ENCODE peak calls at places on chromosomes 5 and 9, in four cellular contexts. K, Q, M and E are unnamed samples.

GRCh38 chr5:77486344-77486962 is 5.7 kb downstream of the WDR41 start:
- DNase-seq in K (no peak), Q (no peak), M (no peak), E (no peak)

GRCh38 chr9:38068616-38068865 is 486 bp downstream of the SHB start:
- DNase-seq in K (peak), Q (peak), M (no peak), E (no peak)

GRCh38 chr9:70101265-70101664 is 57.6 kb downstream of the MAMDC2 start:
- DNase-seq in K (peak), Q (no peak), M (peak), E (no peak)

GRCh38 chr9:130537346-130538050 is 41.9 kb upstream of the FUBP3 start:
- DNase-seq in K (peak), Q (no peak), M (no peak), E (no peak)

GRCh38 chr9:82223442-82223841 is 234.9 kb downstream of the SPATA31D1 start:
- DNase-seq in K (peak), Q (no peak), M (peak), E (no peak)

GRCh38 chr5:56496581-56497063 is 263.5 kb upstream of the ANKRD55 start:
- DNase-seq in K (no peak), Q (no peak), M (no peak), E (no peak)

GRCh38 chr9:545480-545879 is 296.0 kb upstream of the DMRT1 start:
- DNase-seq in K (peak), Q (no peak), M (no peak), E (no peak)

GRCh38 chr5:149940077-149940574 is 4.5 kb downstream of the PDE6A start:
- DNase-seq in K (no peak), Q (peak), M (no peak), E (no peak)

GRCh38 chr5:181051841-181052525 is 11.9 kb downstream of the BTNL9 start:
- DNase-seq in K (no peak), Q (no peak), M (no peak), E (no peak)

GRCh38 chr9:124284940-124285441 is 27.2 kb downstream of the NEK6 start:
- DNase-seq in K (peak), Q (no peak), M (no peak), E (no peak)

GRCh38 chr9:95670122-95670521 is 153.4 kb upstream of the PTCH1 start:
- DNase-seq in K (no peak), Q (no peak), M (no peak), E (no peak)

GRCh38 chr9:82764270-82764669 is 298.7 kb downstream of the RASEF start:
- DNase-seq in K (no peak), Q (no peak), M (no peak), E (no peak)

GRCh38 chr9:33924978-33925797 is 108.2 kb downstream of the UBE2R2 start:
- DNase-seq in K (peak), Q (peak), M (peak), E (no peak)

GRCh38 chr5:108216890-108217289 is 165.0 kb downstream of the FBXL17 start:
- DNase-seq in K (peak), Q (no peak), M (peak), E (no peak)

GRCh38 chr9:110479481-110479880 is 100.1 kb downstream of the SVEP1 start:
- DNase-seq in K (no peak), Q (no peak), M (no peak), E (no peak)

GRCh38 chr9:93035821-93036351 is 22.6 kb upstream of the SUSD3 start:
- DNase-seq in K (no peak), Q (no peak), M (no peak), E (no peak)

GRCh38 chr5:14781106-14781505 is 90.5 kb downstream of the ANKH start:
- DNase-seq in K (peak), Q (no peak), M (no peak), E (no peak)

GRCh38 chr9:127637322-127637847 is 25.3 kb downstream of the STXBP1 start:
- DNase-seq in K (peak), Q (peak), M (peak), E (peak)

GRCh38 chr9:129479217-129480011 is 141.5 kb downstream of the C9orf50 start:
- DNase-seq in K (no peak), Q (no peak), M (no peak), E (no peak)

GRCh38 chr9:75889977-75890540 is 414 bp upstream of the PCSK5 start:
- DNase-seq in K (peak), Q (peak), M (peak), E (no peak)

GRCh38 chr5:6899215-6899614 is 186.0 kb downstream of the TENT4A start:
- DNase-seq in K (no peak), Q (no peak), M (no peak), E (no peak)

GRCh38 chr9:113129466-113129865 is 21.3 kb upstream of the SLC31A2 start:
- DNase-seq in K (no peak), Q (no peak), M (no peak), E (no peak)

GRCh38 chr9:35729700-35730485 is 2.1 kb downstream of the TLN1 start:
- DNase-seq in K (peak), Q (peak), M (peak), E (peak)

GRCh38 chr9:71483457-71483856 is 284.9 kb downstream of the CEMIP2 start:
- DNase-seq in K (no peak), Q (no peak), M (no peak), E (no peak)

GRCh38 chr9:130701059-130702022 is 7.8 kb downstream of the EXOSC2 start:
- DNase-seq in K (peak), Q (peak), M (peak), E (peak)

GRCh38 chr9:114098660-114099522 is at the start of gene KIF12:
- DNase-seq in K (no peak), Q (peak), M (no peak), E (no peak)

GRCh38 chr9:88920645-88921044 is 70.6 kb upstream of the S1PR3 start:
- DNase-seq in K (no peak), Q (no peak), M (no peak), E (no peak)

GRCh38 chr9:136016221-136016881 is 55.2 kb upstream of the UBAC1 start:
- DNase-seq in K (no peak), Q (no peak), M (no peak), E (no peak)

GRCh38 chr5:123670981-123671557 is 159.1 kb downstream of the CSNK1G3 start:
- DNase-seq in K (peak), Q (peak), M (peak), E (no peak)

GRCh38 chr9:89686134-89686533 is 81.3 kb downstream of the GADD45G start:
- DNase-seq in K (no peak), Q (no peak), M (no peak), E (no peak)

GRCh38 chr9:94869415-94869838 is 142.9 kb downstream of the AOPEP start:
- DNase-seq in K (peak), Q (no peak), M (peak), E (no peak)

GRCh38 chr9:5113994-5114748 is 71.3 kb downstream of the INSL6 start:
- DNase-seq in K (no peak), Q (no peak), M (no peak), E (no peak)

GRCh38 chr9:69036799-69037198 is 1.2 kb downstream of the FXN start:
- DNase-seq in K (no peak), Q (no peak), M (no peak), E (no peak)

GRCh38 chr5:59132131-59132530 is 549.3 kb downstream of the RAB3C start:
- DNase-seq in K (no peak), Q (no peak), M (no peak), E (no peak)

GRCh38 chr9:115374724-115375268 is 256.8 kb upstream of the TNC start:
- DNase-seq in K (no peak), Q (no peak), M (no peak), E (no peak)

GRCh38 chr5:177303925-177304391 is 359 bp downstream of the PRELID1 start:
- DNase-seq in K (peak), Q (no peak), M (no peak), E (no peak)

GRCh38 chr9:135085830-135086546 is 1.5 kb upstream of the OLFM1 start:
- DNase-seq in K (peak), Q (peak), M (peak), E (peak)

GRCh38 chr9:87684627-87685204 is 41.2 kb upstream of the CTSL start:
- DNase-seq in K (peak), Q (peak), M (no peak), E (no peak)

GRCh38 chr5:138943615-138944173 is 68.6 kb upstream of the LRRTM2 start:
- DNase-seq in K (no peak), Q (no peak), M (no peak), E (no peak)

GRCh38 chr9:78982849-78983248 is 588.9 kb upstream of the TLE4 start:
- DNase-seq in K (peak), Q (no peak), M (peak), E (no peak)

GRCh38 chr9:27487927-27488326 is 36.2 kb upstream of the IFNK start:
- DNase-seq in K (no peak), Q (no peak), M (no peak), E (no peak)
- TF ChIP-seq CTCF in K (no peak), Q (no peak), M (no peak), E (no peak)

GRCh38 chr5:19605846-19606407 is 382.1 kb downstream of the CDH18 start:
- DNase-seq in K (no peak), Q (no peak), M (no peak), E (no peak)

GRCh38 chr5:19608434-19608833 is 379.6 kb downstream of the CDH18 start:
- DNase-seq in K (peak), Q (peak), M (no peak), E (no peak)
- TF ChIP-seq CTCF in K (peak), Q (peak), M (no peak), E (no peak)

GRCh38 chr9:18499987-18500386 is 26.0 kb downstream of the ADAMTSL1 start:
- DNase-seq in K (peak), Q (no peak), M (no peak), E (no peak)
- TF ChIP-seq CTCF in K (no peak), Q (no peak), M (no peak), E (no peak)

GRCh38 chr5:135025730-135026644 is 8.0 kb downstream of the PITX1 start:
- DNase-seq in K (no peak), Q (no peak), M (no peak), E (no peak)

GRCh38 chr5:135027699-135028615 is 6.1 kb downstream of the PITX1 start:
- DNase-seq in K (no peak), Q (no peak), M (no peak), E (no peak)

GRCh38 chr5:135027318-135027698 is 6.7 kb downstream of the PITX1 start:
- DNase-seq in K (no peak), Q (no peak), M (no peak), E (no peak)

GRCh38 chr5:135026645-135027317 is 7.2 kb downstream of the PITX1 start:
- DNase-seq in K (no peak), Q (no peak), M (no peak), E (no peak)

GRCh38 chr5:135024956-135025729 is 8.9 kb downstream of the PITX1 start:
- DNase-seq in K (no peak), Q (no peak), M (no peak), E (no peak)
- TF ChIP-seq CTCF in K (no peak), Q (no peak), M (no peak), E (no peak)

DNA sequence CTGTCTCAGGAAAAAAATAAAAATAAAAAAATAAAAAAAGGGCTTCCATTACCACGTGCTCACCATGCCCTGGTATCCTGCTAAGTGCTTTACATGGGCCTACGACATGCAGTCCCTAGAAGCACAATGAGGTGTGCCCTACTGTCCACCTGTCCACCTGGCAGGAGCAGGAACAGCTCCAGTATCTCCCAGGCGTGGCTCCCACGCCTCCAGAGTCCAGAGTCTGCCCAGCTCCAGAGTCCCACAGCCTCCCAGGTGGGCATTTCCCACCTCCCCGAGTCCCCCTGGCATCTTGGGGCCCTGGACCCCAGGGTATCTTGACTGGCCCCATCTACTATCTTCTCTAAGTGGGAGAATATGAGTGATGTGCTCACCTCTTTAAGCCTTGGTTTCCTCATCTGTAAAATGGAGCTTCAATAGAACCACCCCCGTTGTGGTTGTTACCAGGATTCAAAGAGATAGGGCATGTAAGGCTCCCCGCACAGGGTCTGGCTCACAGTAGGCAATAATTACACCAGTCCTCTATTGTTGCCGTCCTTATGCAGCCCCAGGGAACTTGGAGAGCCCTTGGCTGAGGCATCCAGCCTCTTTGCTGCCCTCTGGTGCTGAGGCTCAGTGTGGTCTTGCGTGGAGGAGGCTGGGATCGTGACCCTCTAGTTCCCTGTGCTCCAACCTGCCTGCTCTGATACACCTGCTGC is 8.9 kb downstream of the CXCL14 start:
- DNase-seq in K (peak), Q (peak), M (peak), E (no peak)
- TF ChIP-seq CTCF in K (peak), Q (peak), M (peak), E (peak)

GRCh38 chr5:172283862-172284274 is 304 bp upstream of the UBTD2 start:
- DNase-seq in K (peak), Q (peak), M (peak), E (no peak)
- TF ChIP-seq CTCF in K (no peak), Q (no peak), M (no peak), E (no peak)

DNA sequence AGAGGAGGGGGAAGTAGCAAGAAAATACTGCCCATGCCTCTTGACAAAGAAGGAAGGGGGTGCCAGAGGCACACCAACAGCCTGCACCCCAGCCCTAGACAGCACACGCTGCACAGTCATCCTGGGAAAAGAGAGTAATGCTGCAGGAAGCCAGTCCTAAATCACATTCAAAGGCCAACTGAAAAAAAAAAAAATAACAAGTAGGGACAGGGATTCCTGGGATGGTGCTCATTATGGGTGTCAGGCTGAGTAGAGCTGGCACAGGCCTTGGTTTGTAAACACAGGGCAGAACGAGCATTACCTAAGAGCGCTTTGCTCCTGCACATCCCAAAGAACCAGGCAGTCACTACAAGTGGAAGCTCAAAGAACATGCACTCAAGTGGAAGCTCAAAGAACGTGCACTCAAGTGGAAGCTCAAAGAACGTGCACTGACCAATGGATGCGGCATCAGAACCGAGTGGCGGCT is 7.8 kb downstream of the RAPGEF1 start:
- DNase-seq in K (peak), Q (no peak), M (peak), E (peak)
- TF ChIP-seq CTCF in K (no peak), Q (no peak), M (no peak), E (no peak)

GRCh38 chr9:91758491-91758981 is 191.5 kb downstream of the ROR2 start:
- DNase-seq in K (peak), Q (peak), M (peak), E (no peak)
- TF ChIP-seq CTCF in K (peak), Q (peak), M (peak), E (peak)

DNA sequence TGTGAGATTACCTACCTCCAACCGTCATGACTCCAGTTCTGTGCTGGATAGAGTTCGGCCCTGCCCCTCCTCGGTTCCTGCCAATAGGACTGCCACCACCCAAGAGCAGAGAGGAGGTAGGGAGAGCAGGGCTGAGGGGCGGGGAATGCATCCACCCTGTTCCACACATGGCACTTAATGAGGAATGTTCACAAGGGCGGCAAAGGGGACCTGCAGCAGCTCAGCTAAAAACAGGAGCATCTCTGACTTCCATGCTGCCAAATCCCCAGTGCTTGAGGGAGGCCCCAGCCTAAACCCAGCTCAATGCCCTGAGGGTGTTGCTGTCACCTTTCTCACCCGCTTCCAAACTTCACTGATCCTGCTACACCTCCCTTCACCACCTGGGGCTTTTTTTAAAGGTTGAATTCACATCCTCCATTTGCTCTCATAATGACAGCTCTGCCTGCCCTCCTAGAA is 7.8 kb upstream of the DELE1 start:
- DNase-seq in K (no peak), Q (no peak), M (no peak), E (no peak)
- TF ChIP-seq CTCF in K (no peak), Q (no peak), M (no peak), E (no peak)

DNA sequence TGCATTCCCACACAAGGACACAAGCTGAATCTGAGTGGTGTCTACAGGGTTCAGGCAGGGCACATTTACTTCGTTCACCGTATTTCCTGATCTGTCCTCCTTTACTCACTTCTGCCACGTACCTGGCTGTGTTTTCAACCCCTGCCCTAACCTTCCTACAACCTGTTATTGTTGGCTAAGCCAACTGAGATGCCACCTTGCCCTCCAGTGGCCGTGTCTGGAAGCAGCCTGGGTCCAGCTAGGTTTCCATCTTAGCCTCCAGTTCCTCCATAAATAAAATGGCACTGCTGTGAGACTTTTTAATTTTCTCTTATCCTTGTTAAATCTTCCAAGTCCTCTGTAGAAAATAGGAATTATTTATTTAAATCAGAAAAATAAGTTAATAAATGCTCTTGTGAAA is 64.8 kb downstream of the ATP10B start:
- DNase-seq in K (no peak), Q (no peak), M (no peak), E (no peak)
- TF ChIP-seq CTCF in K (no peak), Q (peak), M (peak), E (peak)